ENCODE peak calls at places on chromosomes 12 and 14, in nine cellular contexts. O is activated T-cell treated with anti-CD3 and anti-CD28 coated beads, Interleukin-2, amount 50 U/mL, for 72 hours; L is HTR-8/SVneo; U is stimulated activated CD4-positive, alpha-beta T cell treated with anti-CD3 and anti-CD28 coated beads, Interleukin-1b, Interleukin-23, amount 100 ng/mL, for 1 hour; H is glomerular endothelial cell; K is fibroblast of pulmonary artery; T is activated CD8-positive, alpha-beta memory T cell treated with anti-CD3 and anti-CD28 coated beads for 24 hours; S is cardiac fibroblast; A is adipocyte. N is an unnamed sample.

GRCh38 chr12:109999983-110000505 is 814 bp downstream of the ANKRD13A start:
- DNase-seq in S (peak; percentile 65), H (no peak), L (no peak), A (peak; percentile 81), K (peak; percentile 48), U (no peak), T (no peak), O (no peak), N (no peak)

GRCh38 chr12:129215436-129216025 is 362.3 kb downstream of the GLT1D1 start:
- DNase-seq in S (no peak), L (no peak), U (no peak), A (no peak), H (no peak), T (no peak), K (no peak), O (no peak), N (no peak)

GRCh38 chr14:100789460-100790417 is 36.2 kb upstream of the MEG3 start:
- DNase-seq in H (no peak), O (no peak), S (no peak), T (no peak), U (no peak), K (no peak), A (no peak), L (no peak), N (no peak)

GRCh38 chr14:94386085-94387031 is 2.0 kb downstream of the SERPINA1 start:
- DNase-seq in T (no peak), K (no peak), A (no peak), H (no peak), S (no peak), U (no peak), O (no peak), L (no peak), N (no peak)

GRCh38 chr14:64706552-64707193 is 2.4 kb downstream of the PLEKHG3 start:
- DNase-seq in S (no peak), H (no peak), A (no peak), U (no peak), T (no peak), O (no peak), K (no peak), L (no peak), N (no peak)

GRCh38 chr14:77603654-77604270 is 12.7 kb downstream of the SPTLC2 start:
- DNase-seq in L (no peak), A (peak; percentile 24), O (no peak), K (peak; percentile 48), H (no peak), U (no peak), S (no peak), T (no peak), N (no peak)

GRCh38 chr14:21796912-21797311 is 123.3 kb upstream of the OR4E1 start:
- DNase-seq in A (no peak), T (no peak), U (no peak), O (peak; percentile 9), S (no peak), L (no peak), H (no peak), K (no peak), N (no peak)

GRCh38 chr12:2168808-2169207 is 116.0 kb downstream of the CACNA1C start:
- DNase-seq in O (no peak), K (peak; percentile 35), S (peak; percentile 30), H (no peak), U (no peak), A (no peak), T (no peak), L (no peak), N (no peak)

GRCh38 chr14:53550776-53551175 is 397.7 kb upstream of the DDHD1 start:
- DNase-seq in H (no peak), S (no peak), T (no peak), U (no peak), K (no peak), O (no peak), A (no peak), L (no peak), N (no peak)

GRCh38 chr12:52524898-52525591 is 4.9 kb upstream of the KRT5 start:
- DNase-seq in K (no peak), L (no peak), H (no peak), S (no peak), T (peak; percentile 44), A (no peak), U (no peak), O (no peak), N (no peak)

GRCh38 chr14:30559638-30560071 is 697 bp downstream of the G2E3 start:
- DNase-seq in L (no peak), A (peak; percentile 70), H (no peak), T (no peak), K (peak; percentile 42), S (peak; percentile 40), U (no peak), O (peak; percentile 13), N (no peak)

GRCh38 chr14:96581902-96582640 is 79.9 kb downstream of the PAPOLA start:
- DNase-seq in H (no peak), T (peak; percentile 17), O (no peak), A (no peak), S (no peak), L (no peak), U (no peak), K (no peak), N (no peak)

GRCh38 chr14:96614528-96614927 is 112.3 kb downstream of the PAPOLA start:
- DNase-seq in A (no peak), O (no peak), U (no peak), T (no peak), K (no peak), S (no peak), H (no peak), L (no peak), N (no peak)

GRCh38 chr14:99682809-99683618 is 1.1 kb upstream of the CYP46A1 start:
- DNase-seq in T (peak; percentile 95), L (peak; percentile 88), A (peak; percentile 90), K (peak; percentile 65), H (peak; percentile 9), U (peak; percentile 77), S (peak; percentile 75), O (peak; percentile 87), N (peak; percentile 72)

GRCh38 chr14:51996148-51996746 is 6.9 kb downstream of the RTRAF start:
- DNase-seq in H (peak; percentile 37), A (peak; percentile 83), S (peak; percentile 80), U (no peak), O (no peak), L (no peak), T (no peak), K (peak; percentile 85), N (no peak)

GRCh38 chr14:93970589-93970966 is 5.8 kb downstream of the ASB2 start:
- DNase-seq in O (peak; percentile 76), H (no peak), S (no peak), K (peak; percentile 21), L (peak; percentile 31), A (no peak), T (peak; percentile 85), U (peak; percentile 49), N (no peak)

GRCh38 chr12:89733579-89734201 is 25.1 kb upstream of the ATP2B1 start:
- DNase-seq in K (peak; percentile 88), U (no peak), O (no peak), A (peak; percentile 89), H (no peak), L (peak; percentile 43), S (peak; percentile 84), T (no peak), N (no peak)

GRCh38 chr14:80669416-80669815 is 272.1 kb downstream of the CEP128 start:
- DNase-seq in A (no peak), L (no peak), S (no peak), K (peak; percentile 2), O (no peak), U (no peak), H (no peak), T (no peak), N (no peak)

GRCh38 chr14:92660571-92660970 is 87.9 kb downstream of the LGMN start:
- DNase-seq in U (no peak), A (no peak), O (no peak), T (no peak), H (no peak), S (no peak), L (no peak), K (no peak), N (no peak)

GRCh38 chr12:2169964-2170363 is 117.2 kb downstream of the CACNA1C start:
- DNase-seq in L (no peak), H (no peak), S (no peak), O (no peak), K (no peak), T (no peak), A (peak; percentile 42), U (no peak), N (no peak)

GRCh38 chr14:55383039-55383438 is 28.6 kb downstream of the ATG14 start:
- DNase-seq in O (no peak), H (no peak), S (no peak), A (peak; percentile 46), K (no peak), L (no peak), T (no peak), U (no peak), N (no peak)

GRCh38 chr12:1518763-1519516 is 75.4 kb downstream of the FBXL14 start:
- DNase-seq in S (peak; percentile 65), L (peak; percentile 86), A (peak; percentile 72), U (no peak), T (peak; percentile 32), H (no peak), O (no peak), K (peak; percentile 74), N (no peak)